ENCODE peak calls at places on chromosomes 4 and X, in seven cellular contexts. D, V, A, F, G, M and E are unnamed samples.

GRCh38 chr4:11635336-11635735 is 206.6 kb upstream of the HS3ST1 start:
- DNase-seq in M (peak; percentile 73), F (no peak), V (no peak), G (peak; percentile 89), A (no peak), D (no peak), E (no peak)

GRCh38 chr4:126583509-126583908 is 1049.2 kb upstream of the INTU start:
- DNase-seq in D (no peak), V (peak; percentile 4), A (no peak), F (no peak), M (peak; percentile 44), G (peak; percentile 41), E (no peak)

GRCh38 chr4:26022346-26022891 is 108.4 kb downstream of the SMIM20 start:
- DNase-seq in F (no peak), M (no peak), G (peak; percentile 72), D (no peak), V (no peak), A (no peak), E (no peak)

GRCh38 chr4:17124767-17125166 is 226.3 kb upstream of the LDB2 start:
- DNase-seq in D (no peak), G (no peak), A (no peak), V (no peak), F (no peak), M (no peak), E (no peak)

GRCh38 chr4:185312699-185313098 is 83.0 kb downstream of the LRP2BP start:
- DNase-seq in M (no peak), D (no peak), A (no peak), G (peak; percentile 23), V (no peak), F (no peak), E (no peak)

GRCh38 chrX:13469963-13470679 is 99.3 kb upstream of the EGFL6 start:
- DNase-seq in M (peak; percentile 9), V (no peak), G (no peak), D (no peak), A (no peak), F (no peak), E (no peak)

GRCh38 chr4:169765845-169766244 is 8.1 kb upstream of the HPF1 start:
- DNase-seq in G (no peak), D (no peak), F (no peak), M (no peak), V (no peak), A (no peak), E (no peak)

GRCh38 chr4:87409420-87409939 is 12.9 kb upstream of the NUDT9 start:
- DNase-seq in V (no peak), F (no peak), M (no peak), D (no peak), A (no peak), G (no peak), E (no peak)

GRCh38 chrX:154784149-154784985 is 20.9 kb downstream of the MPP1 start:
- DNase-seq in F (no peak), V (no peak), G (no peak), M (no peak), A (no peak), D (no peak), E (no peak)